ENCODE peak calls at places on chromosomes 16 and 17, in seven cellular contexts. B, C, E, I, A, M and F are unnamed samples.

GRCh38 chr16:28918698-28919097 is 6.3 kb downstream of the RABEP2 start:
- DNase-seq in B (no peak), C (no peak), E (no peak), I (no peak), A (no peak), M (no peak), F (no peak)

GRCh38 chr16:50213939-50214519 is 52.3 kb upstream of the ADCY7 start:
- DNase-seq in B (peak), C (no peak), E (no peak), I (no peak), A (peak), M (no peak), F (no peak)

GRCh38 chr17:688100-688989 is 26.3 kb downstream of the VPS53 start:
- DNase-seq in B (peak), C (no peak), E (no peak), I (no peak), A (peak), M (no peak), F (no peak)

GRCh38 chr17:81553018-81553615 is 964 bp upstream of the FAAP100 start:
- DNase-seq in B (peak), C (peak), E (peak), I (peak), A (peak), M (peak), F (no peak)

GRCh38 chr16:17345043-17345442 is 125.7 kb downstream of the XYLT1 start:
- DNase-seq in B (no peak), C (no peak), E (no peak), I (no peak), A (no peak), M (peak), F (no peak)

GRCh38 chr17:40349477-40350409 is 14.8 kb downstream of the GJD3 start:
- DNase-seq in B (peak), C (no peak), E (no peak), I (no peak), A (peak), M (no peak), F (peak)

GRCh38 chr17:14080847-14081251 is 11.5 kb downstream of the COX10 start:
- DNase-seq in B (peak), C (no peak), E (no peak), I (no peak), A (no peak), M (no peak), F (no peak)

GRCh38 chr17:37787055-37787720 is 42.3 kb upstream of the HNF1B start:
- DNase-seq in B (no peak), C (no peak), E (no peak), I (no peak), A (no peak), M (peak), F (peak)

GRCh38 chr16:66891360-66891759 is 11.0 kb downstream of the PDP2 start:
- DNase-seq in B (no peak), C (no peak), E (no peak), I (no peak), A (no peak), M (peak), F (no peak)

GRCh38 chr17:65143899-65144590 is 6.9 kb downstream of the RGS9 start:
- DNase-seq in B (no peak), C (no peak), E (peak), I (no peak), A (no peak), M (no peak), F (no peak)

GRCh38 chr16:1310832-1311200 is 1.4 kb downstream of the UBE2I start:
- DNase-seq in B (peak), C (no peak), E (peak), I (no peak), A (peak), M (no peak), F (no peak)

GRCh38 chr16:67910162-67910561 is 17.1 kb downstream of the PSKH1 start:
- DNase-seq in B (peak), C (peak), E (no peak), I (peak), A (no peak), M (no peak), F (no peak)

GRCh38 chr16:66399930-66400329 is 27.2 kb upstream of the BEAN1 start:
- DNase-seq in B (no peak), C (peak), E (peak), I (no peak), A (no peak), M (peak), F (no peak)

GRCh38 chr17:57408064-57408811 is 151.9 kb downstream of the MSI2 start:
- DNase-seq in B (peak), C (no peak), E (peak), I (no peak), A (no peak), M (no peak), F (no peak)

GRCh38 chr17:34306466-34306865 is 12.8 kb upstream of the CCL8 start:
- DNase-seq in B (peak), C (no peak), E (no peak), I (no peak), A (peak), M (no peak), F (no peak)

GRCh38 chr17:9802294-9802693 is 10.9 kb upstream of the DHRS7C start:
- DNase-seq in B (no peak), C (no peak), E (no peak), I (no peak), A (peak), M (peak), F (no peak)

GRCh38 chr17:78037280-78037679 is 78.8 kb downstream of the TNRC6C start:
- DNase-seq in B (no peak), C (no peak), E (no peak), I (no peak), A (no peak), M (no peak), F (no peak)

GRCh38 chr16:35506018-35506897 is 2046.8 kb downstream of the TP53TG3F start:
- DNase-seq in B (no peak), C (no peak), E (no peak), I (no peak), A (no peak), M (no peak), F (no peak)

GRCh38 chr16:53768593-53768992 is 64.6 kb downstream of the FTO start:
- DNase-seq in B (peak), C (no peak), E (no peak), I (no peak), A (peak), M (no peak), F (no peak)

GRCh38 chr17:63516910-63517824 is 6.0 kb upstream of the KCNH6 start:
- DNase-seq in B (peak), C (peak), E (no peak), I (no peak), A (peak), M (no peak), F (no peak)

GRCh38 chr16:10584956-10585561 is 4.7 kb upstream of the EMP2 start:
- DNase-seq in B (no peak), C (no peak), E (no peak), I (no peak), A (peak), M (no peak), F (no peak)

GRCh38 chr16:89646906-89647305 is 10.6 kb downstream of the CHMP1A start:
- DNase-seq in B (no peak), C (no peak), E (no peak), I (no peak), A (no peak), M (no peak), F (no peak)

GRCh38 chr17:37273419-37274051 is 102.2 kb upstream of the C17orf78 start:
- DNase-seq in B (peak), C (no peak), E (peak), I (no peak), A (peak), M (no peak), F (no peak)

GRCh38 chr16:10156111-10156510 is 26.1 kb downstream of the GRIN2A start:
- DNase-seq in B (no peak), C (no peak), E (no peak), I (no peak), A (no peak), M (no peak), F (no peak)

GRCh38 chr16:70561623-70562022 is 38.0 kb downstream of the SF3B3 start:
- DNase-seq in B (no peak), C (no peak), E (no peak), I (peak), A (no peak), M (no peak), F (peak)

GRCh38 chr16:88938119-88938932 is 38.7 kb downstream of the CBFA2T3 start:
- DNase-seq in B (no peak), C (no peak), E (no peak), I (no peak), A (no peak), M (no peak), F (no peak)

GRCh38 chr16:30367349-30368009 is 2.8 kb downstream of the TBC1D10B start:
- DNase-seq in B (no peak), C (no peak), E (no peak), I (no peak), A (no peak), M (no peak), F (peak)

GRCh38 chr16:29858149-29858899 is 4.7 kb downstream of the CDIPT start:
- DNase-seq in B (no peak), C (no peak), E (no peak), I (no peak), A (no peak), M (no peak), F (peak)

GRCh38 chr16:22103371-22103890 is 11.1 kb downstream of the VWA3A start:
- DNase-seq in B (no peak), C (no peak), E (no peak), I (no peak), A (no peak), M (no peak), F (no peak)

GRCh38 chr16:5776876-5777275 is 679.3 kb upstream of the EEF2KMT start:
- DNase-seq in B (no peak), C (no peak), E (no peak), I (no peak), A (no peak), M (no peak), F (no peak)

GRCh38 chr17:82702161-82702932 is 3.8 kb upstream of the RAB40B start:
- DNase-seq in B (no peak), C (no peak), E (no peak), I (peak), A (no peak), M (no peak), F (no peak)

GRCh38 chr16:47694543-47694942 is 233.4 kb downstream of the PHKB start:
- DNase-seq in B (no peak), C (no peak), E (no peak), I (no peak), A (no peak), M (no peak), F (no peak)

GRCh38 chr16:965487-965886 is 5.3 kb downstream of the LMF1 start:
- DNase-seq in B (no peak), C (no peak), E (no peak), I (no peak), A (no peak), M (no peak), F (no peak)

GRCh38 chr16:81798311-81799137 is 19.4 kb downstream of the PLCG2 start:
- DNase-seq in B (no peak), C (peak), E (no peak), I (no peak), A (no peak), M (peak), F (no peak)

GRCh38 chr17:21214777-21215541 is 998 bp upstream of the TMEM11 start:
- DNase-seq in B (peak), C (no peak), E (peak), I (no peak), A (peak), M (no peak), F (no peak)

GRCh38 chr17:68910256-68910705 is 44.9 kb downstream of the ABCA8 start:
- DNase-seq in B (peak), C (no peak), E (no peak), I (peak), A (no peak), M (no peak), F (no peak)

GRCh38 chr17:77160032-77160876 is 19.5 kb downstream of the SEC14L1 start:
- DNase-seq in B (no peak), C (no peak), E (no peak), I (no peak), A (no peak), M (no peak), F (no peak)

GRCh38 chr16:58938856-58939255 is 204.7 kb upstream of the GOT2 start:
- DNase-seq in B (no peak), C (no peak), E (peak), I (no peak), A (no peak), M (no peak), F (no peak)

GRCh38 chr16:51839697-51840462 is 688.8 kb upstream of the SALL1 start:
- DNase-seq in B (peak), C (no peak), E (no peak), I (no peak), A (peak), M (no peak), F (no peak)